ENCODE peak calls at places on chromosomes 3 and 15, in seven cellular contexts. B is stimulated activated naive CD4-positive, alpha-beta T cell treated with Interleukin-2 at 50 U/mL for 16 hours; R is stimulated activated CD4-positive, alpha-beta T cell treated with anti-CD3 and anti-CD28 coated beads, Interleukin-15, amount 100 ng/mL, for 1 hour; U is brain microvascular endothelial cell; J is astrocyte of the spinal cord; T is AG10803; L is stomach. Y is an unnamed sample.

GRCh38 chr15:56598991-56599390 is 134.1 kb upstream of the MNS1 start:
- DNase-seq in B (no peak), T (peak; percentile 20), L (no peak), R (no peak), U (peak; percentile 40), J (peak; percentile 26), Y (peak; percentile 59)

GRCh38 chr15:90915216-90915807 is 12.2 kb downstream of the MAN2A2 start:
- DNase-seq in J (no peak), L (no peak), B (no peak), U (no peak), R (no peak), T (no peak), Y (no peak)

GRCh38 chr15:76340802-76341365 is 4.3 kb downstream of the ISL2 start:
- DNase-seq in R (no peak), B (peak; percentile 37), J (no peak), L (no peak), T (no peak), U (no peak), Y (peak; percentile 58)

GRCh38 chr3:129549006-129549800 is 6.2 kb downstream of the H1-8 start:
- DNase-seq in B (no peak), L (no peak), T (peak; percentile 31), R (no peak), U (no peak), J (peak; percentile 23), Y (peak; percentile 85)

GRCh38 chr3:113948015-113948917 is 453 bp downstream of the ZDHHC23 start:
- DNase-seq in B (peak; percentile 28), R (no peak), J (no peak), U (no peak), L (peak; percentile 52), T (no peak), Y (peak; percentile 3)

GRCh38 chr15:95687686-95688085 is 642.8 kb upstream of the NR2F2 start:
- DNase-seq in B (no peak), T (no peak), L (no peak), R (no peak), U (no peak), J (no peak), Y (no peak)

GRCh38 chr3:174251696-174252095 is 607.4 kb upstream of the NAALADL2 start:
- DNase-seq in L (no peak), R (no peak), J (no peak), U (no peak), T (peak; percentile 35), B (no peak), Y (no peak)

GRCh38 chr3:16294854-16295253 is 29.8 kb downstream of the OXNAD1 start:
- DNase-seq in B (no peak), T (no peak), U (no peak), R (no peak), L (no peak), J (no peak), Y (no peak)

GRCh38 chr3:1700650-1701049 is 398.0 kb upstream of the CNTN4 start:
- DNase-seq in B (no peak), J (no peak), R (no peak), T (no peak), U (no peak), L (no peak), Y (no peak)

GRCh38 chr3:42254566-42254965 is 11.4 kb downstream of the CCK start:
- DNase-seq in T (no peak), R (no peak), J (no peak), B (no peak), L (no peak), U (no peak), Y (peak; percentile 10)

GRCh38 chr15:68620721-68621528 is 42.1 kb downstream of the CORO2B start:
- DNase-seq in R (no peak), T (peak; percentile 99), L (peak; percentile 64), B (no peak), U (peak; percentile 96), J (peak; percentile 98), Y (peak; percentile 98)

GRCh38 chr3:36679384-36680200 is 84.8 kb downstream of the DCLK3 start:
- DNase-seq in J (peak; percentile 87), T (peak; percentile 91), U (peak; percentile 61), B (no peak), R (no peak), L (no peak), Y (peak; percentile 90)

GRCh38 chr3:105802073-105802706 is 66.6 kb downstream of the CBLB start:
- DNase-seq in L (no peak), J (no peak), U (no peak), B (no peak), R (no peak), T (no peak), Y (no peak)

GRCh38 chr3:100982710-100983109 is 10.5 kb downstream of the ABI3BP start:
- DNase-seq in R (no peak), U (peak; percentile 5), T (peak; percentile 71), B (no peak), L (no peak), J (peak; percentile 40), Y (peak; percentile 81)

GRCh38 chr3:94500146-94500545 is 437.3 kb downstream of the NSUN3 start:
- DNase-seq in J (no peak), T (no peak), U (no peak), L (no peak), R (no peak), B (no peak), Y (no peak)

GRCh38 chr3:119025390-119025789 is 9.3 kb downstream of the IGSF11 start:
- DNase-seq in T (no peak), J (no peak), U (no peak), L (no peak), R (no peak), B (no peak), Y (no peak)

GRCh38 chr15:66123799-66124198 is 129.8 kb downstream of the MEGF11 start:
- DNase-seq in J (no peak), B (no peak), R (no peak), L (no peak), T (no peak), U (no peak), Y (no peak)

GRCh38 chr3:99659032-99659431 is 20.6 kb downstream of the COL8A1 start:
- DNase-seq in J (peak; percentile 99), L (no peak), R (no peak), U (peak; percentile 100), B (no peak), T (peak; percentile 99), Y (peak; percentile 97)

GRCh38 chr3:25855281-25855680 is 65.4 kb downstream of the OXSM start:
- DNase-seq in U (peak; percentile 36), J (no peak), T (no peak), B (no peak), L (no peak), R (no peak), Y (peak; percentile 1)

GRCh38 chr3:55069950-55070349 is 142.1 kb upstream of the LRTM1 start:
- DNase-seq in T (no peak), U (no peak), R (no peak), J (no peak), L (no peak), B (no peak), Y (no peak)

GRCh38 chr3:124597273-124597672 is 133.0 kb upstream of the UMPS start:
- DNase-seq in J (no peak), T (no peak), B (no peak), L (no peak), R (no peak), U (no peak), Y (no peak)